ENCODE peak calls at places on chromosomes 7 and 10, in five cellular contexts. B, F, E, S and T are unnamed samples. For H3K27me3, the result is how much of the 10 kb centered on the place peaks cover.

GRCh38 chr7:16646427-16647081 is 573 bp downstream of the BZW2 start:
- DNase-seq in B (no peak), F (no peak), E (peak), S (no peak), T (no peak)

GRCh38 chr10:118615888-118616287 is 20.4 kb upstream of the PRLHR start:
- DNase-seq in B (no peak), F (no peak), E (no peak), S (no peak), T (no peak)

GRCh38 chr10:95906675-95907453 is 911 bp upstream of the CC2D2B start:
- DNase-seq in B (peak), F (no peak), E (peak), S (peak), T (no peak)

GRCh38 chr7:131293018-131293417 is 34.7 kb upstream of the MKLN1 start:
- DNase-seq in B (no peak), F (no peak), E (no peak), S (no peak), T (no peak)

GRCh38 chr7:128104109-128104742 is 73.0 kb upstream of the LRRC4 start:
- DNase-seq in B (peak), F (no peak), E (no peak), S (no peak), T (no peak)

GRCh38 chr10:60732240-60733188 is 45.8 kb upstream of the CDK1 start:
- DNase-seq in B (peak), F (peak), E (peak), S (no peak), T (peak)

GRCh38 chr10:65365878-65366277 is 1560.0 kb upstream of the LRRTM3 start:
- DNase-seq in B (no peak), F (no peak), E (no peak), S (no peak), T (no peak)

GRCh38 chr7:16739863-16740622 is 13.5 kb upstream of the TSPAN13 start:
- DNase-seq in B (no peak), F (no peak), E (peak), S (no peak), T (no peak)

GRCh38 chr10:21518629-21519321 is 6.7 kb downstream of the SKIDA1 start:
- DNase-seq in B (peak), F (no peak), E (peak), S (no peak), T (no peak)

GRCh38 chr7:130733866-130734524 is at the start of gene KLF14:
- DNase-seq in B (no peak), F (no peak), E (peak), S (peak), T (peak)

GRCh38 chr7:137001041-137001440 is 132.6 kb downstream of the CHRM2 start:
- DNase-seq in B (no peak), F (no peak), E (no peak), S (no peak), T (no peak)

GRCh38 chr7:27899601-27900000 is 159.6 kb downstream of the TAX1BP1 start:
- DNase-seq in B (no peak), F (no peak), E (no peak), S (no peak), T (no peak)

GRCh38 chr7:45624392-45624760 is 50.2 kb downstream of the ADCY1 start:
- DNase-seq in B (no peak), F (no peak), E (no peak), S (no peak), T (no peak)

GRCh38 chr7:4109481-4110110 is 572.5 kb upstream of the FOXK1 start:
- DNase-seq in B (no peak), F (no peak), E (no peak), S (no peak), T (no peak)

GRCh38 chr7:85454904-85455303 is 268.0 kb upstream of the SEMA3D start:
- DNase-seq in B (no peak), F (no peak), E (no peak), S (no peak), T (no peak)

GRCh38 chr10:132528064-132528800 is 9.4 kb upstream of the INPP5A start:
- DNase-seq in B (peak), F (no peak), E (no peak), S (no peak), T (no peak)

GRCh38 chr7:68865351-68865885 is 732.9 kb upstream of the AUTS2 start:
- DNase-seq in B (no peak), F (no peak), E (no peak), S (no peak), T (no peak)

GRCh38 chr10:122044045-122044661 is 55.2 kb downstream of the TACC2 start:
- DNase-seq in B (no peak), F (no peak), E (peak), S (peak), T (no peak)

GRCh38 chr10:79250259-79250658 is 97.0 kb upstream of the PPIF start:
- DNase-seq in B (peak), F (no peak), E (no peak), S (no peak), T (peak)

GRCh38 chr10:62844280-62845011 is 28.3 kb upstream of the EGR2 start:
- DNase-seq in B (no peak), F (no peak), E (no peak), S (no peak), T (no peak)

GRCh38 chr10:124000792-124001201 is 92.6 kb downstream of the CHST15 start:
- DNase-seq in B (no peak), F (no peak), E (no peak), S (no peak), T (no peak)

GRCh38 chr10:4354382-4354812 is 471.6 kb upstream of the AKR1E2 start:
- DNase-seq in B (no peak), F (no peak), E (no peak), S (no peak), T (no peak)

DNA sequence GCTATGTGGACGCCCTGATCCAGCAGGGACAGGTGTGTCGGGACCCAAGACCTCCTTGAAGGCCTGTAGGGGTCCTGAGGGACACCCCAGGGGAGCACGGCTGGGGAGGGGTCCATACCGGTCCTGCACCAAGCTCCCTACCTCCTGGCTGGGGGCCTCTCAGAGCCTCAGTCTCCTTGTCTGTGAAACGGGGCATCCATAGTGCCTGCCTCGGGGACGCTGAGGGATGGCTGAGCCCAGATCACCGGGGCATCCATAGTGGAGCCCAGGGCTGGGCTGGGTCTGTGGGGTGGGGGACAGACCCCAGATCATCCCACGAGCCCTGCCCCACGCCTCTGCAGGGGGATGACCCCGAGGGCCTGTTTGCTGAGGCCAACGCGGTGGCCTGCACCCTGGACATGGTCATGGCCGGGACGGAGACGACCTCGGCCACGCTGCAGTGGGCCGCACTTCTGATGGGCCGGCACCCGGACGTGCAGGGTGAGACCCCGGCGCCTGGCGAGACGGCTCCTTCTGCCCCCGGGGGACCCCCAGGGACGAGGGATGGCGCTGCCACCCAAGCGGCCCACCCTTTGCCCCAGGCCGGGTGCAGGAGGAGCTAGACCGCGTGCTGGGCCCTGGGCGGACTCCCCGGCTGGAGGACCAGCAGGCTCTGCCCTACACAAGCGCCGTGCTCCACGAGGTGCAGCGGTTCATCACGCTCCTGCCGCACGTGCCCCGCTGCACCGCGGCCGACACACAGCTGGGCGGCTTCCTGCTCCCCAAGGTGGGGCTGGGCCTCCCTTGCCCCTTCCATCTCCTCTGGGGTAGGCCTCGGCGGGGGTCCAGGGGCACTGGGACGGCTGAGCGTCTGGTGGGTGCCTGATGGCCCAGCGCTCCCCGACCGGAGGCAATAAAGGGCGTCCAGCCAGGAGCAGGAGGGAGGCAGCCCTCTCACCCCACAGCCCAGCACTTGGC is 4.1 kb downstream of the CYP2W1 start:
- DNase-seq in B (no peak), F (no peak), E (no peak), S (no peak), T (no peak)
- H3K27me3 ChIP-seq in B (half or more), F (under half), E (under half), S (under half), T (under half)

GRCh38 chr7:100949227-100949930 is at the start of gene MUC3A:
- DNase-seq in B (no peak), F (no peak), E (peak), S (no peak), T (no peak)
- H3K27me3 ChIP-seq in B (under half), F (under half), E (under half), S (under half), T (under half)

GRCh38 chr10:3350205-3350604 is 177.6 kb upstream of the PITRM1 start:
- DNase-seq in B (no peak), F (no peak), E (peak), S (no peak), T (no peak)
- H3K27me3 ChIP-seq in B (under half), F (under half), E (under half), S (under half), T (under half)

GRCh38 chr10:48658243-48658888 is 26.3 kb upstream of the WDFY4 start:
- DNase-seq in B (peak), F (no peak), E (peak), S (peak), T (no peak)

GRCh38 chr10:48656928-48657327 is 27.7 kb upstream of the WDFY4 start:
- DNase-seq in B (no peak), F (no peak), E (no peak), S (no peak), T (no peak)

GRCh38 chr10:48655426-48656240 is 29.0 kb upstream of the WDFY4 start:
- DNase-seq in B (peak), F (no peak), E (no peak), S (no peak), T (no peak)

GRCh38 chr10:48653944-48654698 is 30.6 kb upstream of the WDFY4 start:
- DNase-seq in B (no peak), F (no peak), E (no peak), S (no peak), T (no peak)

DNA sequence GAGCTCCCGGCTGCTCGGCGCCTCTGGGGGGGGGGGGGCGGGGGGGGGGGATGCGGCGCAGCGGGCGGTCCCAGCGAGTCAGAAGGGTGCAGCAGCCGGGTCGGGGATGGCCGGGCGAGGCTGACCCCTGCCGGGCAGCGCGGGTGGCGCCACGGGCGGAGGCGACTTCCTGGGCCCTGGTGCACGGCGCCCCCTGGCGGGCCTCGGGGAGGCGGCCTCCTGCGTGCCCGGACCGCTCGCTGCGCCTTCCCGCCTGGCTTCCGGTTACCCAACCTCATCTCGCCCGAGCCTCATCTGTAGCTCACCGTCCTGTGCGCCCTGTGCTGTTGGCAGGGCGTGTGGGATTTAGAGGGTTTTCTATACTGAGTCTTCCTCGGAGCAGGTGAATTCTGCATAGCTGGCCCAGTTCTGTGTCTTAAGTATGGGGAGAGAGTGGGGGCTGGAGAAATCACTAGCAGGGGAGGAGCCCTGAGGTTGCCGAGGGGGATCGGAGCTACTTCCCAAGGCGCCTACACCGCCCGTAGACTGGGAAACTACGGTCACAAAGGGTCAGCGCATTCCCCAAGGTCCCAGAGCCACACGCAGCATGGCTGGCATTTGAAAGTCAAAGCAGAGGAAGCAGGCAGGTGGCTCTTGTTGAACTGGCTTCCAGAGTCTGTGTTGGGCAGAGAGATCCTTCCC is 28.3 kb upstream of the WDFY4 start:
- DNase-seq in B (peak), F (peak), E (peak), S (peak), T (peak)
- H3K27me3 ChIP-seq in B (under half), F (under half), E (under half), S (under half), T (under half)

GRCh38 chr7:64874114-64874513 is 29.0 kb upstream of the ZNF273 start:
- DNase-seq in B (no peak), F (no peak), E (no peak), S (no peak), T (no peak)
- H3K27me3 ChIP-seq in B (under half), F (under half), E (under half), S (under half), T (under half)

GRCh38 chr10:97180986-97181385 is 4.8 kb downstream of the SLIT1 start:
- DNase-seq in B (no peak), F (no peak), E (no peak), S (no peak), T (no peak)

GRCh38 chr10:97180367-97180763 is 5.4 kb downstream of the SLIT1 start:
- DNase-seq in B (no peak), F (no peak), E (no peak), S (no peak), T (no peak)

GRCh38 chr10:97184971-97185325 is 811 bp downstream of the SLIT1 start:
- DNase-seq in B (no peak), F (no peak), E (no peak), S (no peak), T (no peak)

GRCh38 chr10:97183314-97183713 is 2.4 kb downstream of the SLIT1 start:
- DNase-seq in B (no peak), F (no peak), E (no peak), S (no peak), T (no peak)

DNA sequence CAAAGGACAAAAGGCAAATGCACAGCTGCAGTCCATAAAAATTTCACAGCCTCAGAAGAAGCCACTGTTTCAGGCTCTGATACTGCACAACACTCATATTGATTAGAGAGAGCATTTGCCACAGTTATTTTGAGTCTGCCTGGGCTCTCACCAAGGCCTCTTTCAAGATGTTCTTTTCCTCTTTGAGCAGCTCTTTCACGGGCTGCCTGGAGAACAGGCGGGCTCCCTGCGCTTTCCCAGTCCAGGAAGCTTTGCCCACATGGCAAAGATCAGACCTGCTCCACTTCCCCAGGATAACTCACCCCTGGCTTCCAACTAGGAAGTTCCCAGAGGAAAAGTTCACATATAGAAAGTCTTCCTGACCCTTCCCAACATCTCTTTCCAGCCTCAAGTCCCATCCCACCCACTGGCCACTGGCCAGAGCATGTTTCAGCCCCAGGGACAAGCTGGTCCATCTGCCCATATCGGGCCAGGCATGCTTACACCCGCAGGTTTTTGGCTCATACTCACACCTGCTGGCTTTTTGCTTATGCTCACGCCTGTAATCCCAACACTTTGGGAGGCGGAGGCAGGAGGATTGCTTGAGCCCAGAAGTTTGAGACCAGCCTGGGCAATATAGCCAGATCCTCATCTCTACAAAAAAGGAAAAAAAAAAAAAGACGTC is 3.3 kb downstream of the SLIT1 start:
- DNase-seq in B (no peak), F (no peak), E (no peak), S (no peak), T (no peak)
- H3K27me3 ChIP-seq in B (half or more), F (under half), E (under half), S (half or more), T (under half)

DNA sequence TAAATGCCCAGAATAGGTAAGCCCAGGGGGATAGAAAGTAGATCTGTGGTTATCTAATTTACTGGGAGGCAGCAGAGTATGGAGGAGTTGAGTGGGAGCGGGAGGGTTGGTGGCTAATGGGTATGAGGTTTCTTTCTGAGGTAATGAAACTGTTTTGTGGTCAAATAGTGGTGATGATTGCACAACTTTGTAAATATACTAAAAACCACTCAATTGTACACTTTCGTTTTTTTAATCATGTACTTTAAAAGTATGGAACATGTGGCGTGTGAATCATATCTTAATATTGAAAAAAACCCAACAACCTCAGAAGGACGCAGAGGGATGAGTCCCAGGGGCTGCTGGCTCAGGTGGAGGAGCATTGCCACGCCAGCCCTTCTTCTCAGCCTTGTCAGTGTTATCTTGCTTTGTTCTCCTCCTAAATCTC is 118.1 kb downstream of the WDR11 start:
- DNase-seq in B (no peak), F (no peak), E (no peak), S (no peak), T (no peak)
- H3K27me3 ChIP-seq in B (under half), F (under half), E (under half), S (under half), T (under half)

GRCh38 chr7:19146699-19147098 is 1.5 kb upstream of the FERD3L start:
- DNase-seq in B (no peak), F (no peak), E (peak), S (peak), T (no peak)
- H3K27me3 ChIP-seq in B (half or more), F (under half), E (under half), S (half or more), T (under half)

GRCh38 chr7:151075978-151076426 is 4.6 kb downstream of the FASTK start:
- DNase-seq in B (peak), F (no peak), E (no peak), S (no peak), T (no peak)
- H3K27me3 ChIP-seq in B (under half), F (under half), E (under half), S (under half), T (under half)

GRCh38 chr10:113348694-113349093 is 204.2 kb upstream of the HABP2 start:
- DNase-seq in B (no peak), F (no peak), E (no peak), S (no peak), T (no peak)
- H3K27me3 ChIP-seq in B (under half), F (under half), E (under half), S (under half), T (under half)